ENCODE peak calls at places on chromosomes 7 and 10, in six cellular contexts. U is central memory CD4-positive, alpha-beta T cell; H is CD8-positive, alpha-beta memory T cell; A is iPS DF 19.7; J is T-helper 9 cell; V is right atrium auricular region. L is an unnamed sample.

GRCh38 chr7:101189109-101189508 is 9.0 kb upstream of the NAT16 start:
- DNase-seq in J (no peak), H (no peak), U (no peak), A (no peak), V (no peak), L (no peak)

GRCh38 chr10:5423774-5424173 is 11.4 kb downstream of the NET1 start:
- DNase-seq in V (no peak), J (no peak), H (no peak), A (no peak), U (no peak), L (no peak)

GRCh38 chr10:96470108-96470743 is 43.5 kb downstream of the TLL2 start:
- DNase-seq in H (no peak), J (no peak), U (no peak), V (no peak), A (no peak), L (peak)

GRCh38 chr7:147952918-147953317 is 637.6 kb upstream of the C7orf33 start:
- DNase-seq in U (no peak), H (no peak), J (no peak), V (no peak), A (no peak), L (no peak)

GRCh38 chr10:15545884-15546283 is 173.8 kb downstream of the ITGA8 start:
- DNase-seq in U (no peak), H (no peak), V (no peak), J (no peak), A (no peak), L (no peak)

GRCh38 chr10:32004161-32004591 is 52.0 kb downstream of the KIF5B start:
- DNase-seq in A (no peak), U (no peak), V (no peak), J (no peak), H (no peak), L (peak)

GRCh38 chr7:96962221-96962620 is 43.1 kb upstream of the DLX6 start:
- DNase-seq in V (no peak), A (no peak), J (no peak), U (no peak), H (no peak), L (no peak)

GRCh38 chr10:67793313-67793712 is 44.7 kb downstream of the DNAJC12 start:
- DNase-seq in H (no peak), A (no peak), V (no peak), J (no peak), U (no peak), L (no peak)

GRCh38 chr7:34523233-34523918 is 134.6 kb upstream of the NPSR1 start:
- DNase-seq in A (no peak), V (no peak), U (no peak), H (no peak), J (no peak), L (peak)

GRCh38 chr10:21527634-21528451 is 2.4 kb upstream of the SKIDA1 start:
- DNase-seq in A (no peak), V (no peak), J (no peak), U (no peak), H (no peak), L (peak)

GRCh38 chr7:43726466-43726865 is 2.9 kb downstream of the COA1 start:
- DNase-seq in A (no peak), U (no peak), V (no peak), J (no peak), H (no peak), L (no peak)

GRCh38 chr10:114876602-114877300 is 55.2 kb downstream of the FHIP2A start:
- DNase-seq in H (no peak), V (peak), J (no peak), A (no peak), U (no peak), L (peak)

GRCh38 chr10:42488416-42488815 is 150.0 kb downstream of the ZNF33B start:
- DNase-seq in V (no peak), A (no peak), U (no peak), H (no peak), J (no peak), L (no peak)

GRCh38 chr7:5380350-5381210 is 43.1 kb downstream of the TNRC18 start:
- DNase-seq in A (no peak), J (no peak), U (no peak), H (no peak), V (no peak), L (no peak)

GRCh38 chr7:6654113-6654841 is 17.2 kb downstream of the ZNF316 start:
- DNase-seq in H (peak), V (no peak), J (no peak), U (no peak), A (no peak), L (no peak)

GRCh38 chr10:126917975-126918908 is 13.0 kb downstream of the DOCK1 start:
- DNase-seq in J (no peak), U (no peak), H (no peak), V (no peak), A (no peak), L (no peak)

GRCh38 chr10:11810313-11810766 is 12.8 kb upstream of the PROSER2 start:
- DNase-seq in H (no peak), V (no peak), U (no peak), A (no peak), J (no peak), L (peak)

GRCh38 chr10:114453576-114453975 is 49.3 kb upstream of the AFAP1L2 start:
- DNase-seq in A (no peak), V (no peak), U (no peak), J (no peak), H (no peak), L (no peak)

GRCh38 chr10:21317902-21318301 is 207.6 kb downstream of the SKIDA1 start:
- DNase-seq in V (no peak), U (no peak), H (no peak), A (no peak), J (no peak), L (peak)

GRCh38 chr7:132475669-132476116 is 100.6 kb downstream of the PLXNA4 start:
- DNase-seq in A (no peak), J (no peak), U (no peak), H (no peak), V (no peak), L (peak)

GRCh38 chr10:1671366-1672000 is 65.8 kb downstream of the ADARB2 start:
- DNase-seq in J (no peak), U (no peak), V (no peak), A (no peak), H (no peak), L (no peak)

GRCh38 chr7:152463714-152464311 is 28.0 kb upstream of the KMT2C start:
- DNase-seq in A (peak), U (peak), V (peak), J (peak), H (peak), L (peak)

GRCh38 chr10:70575486-70575873 is 27.1 kb downstream of the PRF1 start:
- DNase-seq in J (no peak), V (no peak), H (no peak), A (no peak), U (no peak), L (peak)

GRCh38 chr7:5450549-5451327 is 27.1 kb upstream of the TNRC18 start:
- DNase-seq in A (no peak), U (no peak), V (no peak), J (peak), H (peak), L (peak)

GRCh38 chr10:103542764-103543616 is 49.5 kb downstream of the NEURL1 start:
- DNase-seq in H (no peak), A (no peak), V (no peak), U (peak), J (no peak), L (peak)

GRCh38 chr10:49631975-49632374 is 18.1 kb downstream of the CHAT start:
- DNase-seq in H (no peak), J (no peak), A (no peak), V (no peak), U (no peak), L (no peak)

GRCh38 chr10:131090761-131091661 is 220.5 kb downstream of the TCERG1L start:
- DNase-seq in J (no peak), V (no peak), U (no peak), A (no peak), H (no peak), L (no peak)

L was measured in fibroblast of lung.